ENCODE peak calls at places on chromosomes 6 and 20, in eight cellular contexts. One of them, this sample, is unnamed.

GRCh38 chr20:54194724-54195438 is 13.0 kb upstream of the PFDN4 start:
- DNase-seq in GF-D8: no peak
- DNase-seq in T47D: peak; percentile 40
- DNase-seq in NCI-H345: no peak
- DNase-seq in GM23338: no peak
- DNase-seq in DMS 273 treated with DMSO at 0.1 percent for 48 hours: no peak
- DNase-seq in amniotic stem cell: no peak
- DNase-seq in activated naive CD8-positive, alpha-beta T cell treated with anti-CD3 and anti-CD28 coated beads, Interleukin-2, amount 50 U/mL, for 24 hours: no peak
- DNase-seq in this sample: no peak

GRCh38 chr6:66937180-66937579 is 1230.2 kb upstream of the EYS start:
- DNase-seq in DMS 273 treated with DMSO at 0.1 percent for 48 hours: no peak
- DNase-seq in amniotic stem cell: no peak
- DNase-seq in GM23338: no peak
- DNase-seq in NCI-H345: no peak
- DNase-seq in T47D: no peak
- DNase-seq in GF-D8: no peak
- DNase-seq in activated naive CD8-positive, alpha-beta T cell treated with anti-CD3 and anti-CD28 coated beads, Interleukin-2, amount 50 U/mL, for 24 hours: no peak
- DNase-seq in this sample: no peak

GRCh38 chr6:64680446-64680845 is 1026.6 kb downstream of the EYS start:
- DNase-seq in activated naive CD8-positive, alpha-beta T cell treated with anti-CD3 and anti-CD28 coated beads, Interleukin-2, amount 50 U/mL, for 24 hours: no peak
- DNase-seq in NCI-H345: no peak
- DNase-seq in DMS 273 treated with DMSO at 0.1 percent for 48 hours: no peak
- DNase-seq in amniotic stem cell: no peak
- DNase-seq in GM23338: no peak
- DNase-seq in GF-D8: no peak
- DNase-seq in T47D: no peak
- DNase-seq in this sample: no peak

GRCh38 chr20:47139934-47140333 is 216.6 kb downstream of the ZMYND8 start:
- DNase-seq in DMS 273 treated with DMSO at 0.1 percent for 48 hours: no peak
- DNase-seq in GF-D8: no peak
- DNase-seq in NCI-H345: no peak
- DNase-seq in activated naive CD8-positive, alpha-beta T cell treated with anti-CD3 and anti-CD28 coated beads, Interleukin-2, amount 50 U/mL, for 24 hours: no peak
- DNase-seq in amniotic stem cell: no peak
- DNase-seq in GM23338: no peak
- DNase-seq in T47D: peak; percentile 86
- DNase-seq in this sample: no peak

GRCh38 chr20:37935435-37935834 is 32.5 kb downstream of the VSTM2L start:
- DNase-seq in NCI-H345: no peak
- DNase-seq in amniotic stem cell: no peak
- DNase-seq in T47D: no peak
- DNase-seq in activated naive CD8-positive, alpha-beta T cell treated with anti-CD3 and anti-CD28 coated beads, Interleukin-2, amount 50 U/mL, for 24 hours: no peak
- DNase-seq in DMS 273 treated with DMSO at 0.1 percent for 48 hours: no peak
- DNase-seq in GF-D8: no peak
- DNase-seq in GM23338: no peak
- DNase-seq in this sample: no peak

GRCh38 chr6:11132191-11132590 is 20.7 kb upstream of the ERVFRD-1 start:
- DNase-seq in GF-D8: no peak
- DNase-seq in activated naive CD8-positive, alpha-beta T cell treated with anti-CD3 and anti-CD28 coated beads, Interleukin-2, amount 50 U/mL, for 24 hours: no peak
- DNase-seq in amniotic stem cell: no peak
- DNase-seq in NCI-H345: no peak
- DNase-seq in GM23338: no peak
- DNase-seq in T47D: no peak
- DNase-seq in DMS 273 treated with DMSO at 0.1 percent for 48 hours: no peak
- DNase-seq in this sample: no peak

GRCh38 chr6:14658909-14659561 is 541.5 kb downstream of the CD83 start:
- DNase-seq in NCI-H345: no peak
- DNase-seq in T47D: no peak
- DNase-seq in activated naive CD8-positive, alpha-beta T cell treated with anti-CD3 and anti-CD28 coated beads, Interleukin-2, amount 50 U/mL, for 24 hours: no peak
- DNase-seq in GF-D8: peak; percentile 51
- DNase-seq in amniotic stem cell: no peak
- DNase-seq in DMS 273 treated with DMSO at 0.1 percent for 48 hours: no peak
- DNase-seq in GM23338: no peak
- DNase-seq in this sample: no peak

GRCh38 chr6:136186363-136186762 is 63.7 kb downstream of the MTFR2 start:
- DNase-seq in activated naive CD8-positive, alpha-beta T cell treated with anti-CD3 and anti-CD28 coated beads, Interleukin-2, amount 50 U/mL, for 24 hours: no peak
- DNase-seq in GM23338: no peak
- DNase-seq in NCI-H345: no peak
- DNase-seq in T47D: no peak
- DNase-seq in amniotic stem cell: no peak
- DNase-seq in DMS 273 treated with DMSO at 0.1 percent for 48 hours: no peak
- DNase-seq in GF-D8: no peak
- DNase-seq in this sample: no peak

GRCh38 chr6:137873273-137873762 is 6.3 kb downstream of the TNFAIP3 start:
- DNase-seq in amniotic stem cell: no peak
- DNase-seq in GM23338: peak; percentile 24
- DNase-seq in GF-D8: peak; percentile 67
- DNase-seq in activated naive CD8-positive, alpha-beta T cell treated with anti-CD3 and anti-CD28 coated beads, Interleukin-2, amount 50 U/mL, for 24 hours: peak; percentile 85
- DNase-seq in NCI-H345: no peak
- DNase-seq in T47D: peak; percentile 51
- DNase-seq in DMS 273 treated with DMSO at 0.1 percent for 48 hours: no peak
- DNase-seq in this sample: no peak

GRCh38 chr20:443223-443793 is 19.0 kb downstream of the TBC1D20 start:
- DNase-seq in DMS 273 treated with DMSO at 0.1 percent for 48 hours: no peak
- DNase-seq in amniotic stem cell: no peak
- DNase-seq in activated naive CD8-positive, alpha-beta T cell treated with anti-CD3 and anti-CD28 coated beads, Interleukin-2, amount 50 U/mL, for 24 hours: no peak
- DNase-seq in NCI-H345: no peak
- DNase-seq in GF-D8: no peak
- DNase-seq in GM23338: no peak
- DNase-seq in T47D: no peak
- DNase-seq in this sample: no peak

GRCh38 chr6:38170666-38171065 is 351.1 kb downstream of the ZFAND3 start:
- DNase-seq in T47D: no peak
- DNase-seq in GF-D8: no peak
- DNase-seq in DMS 273 treated with DMSO at 0.1 percent for 48 hours: no peak
- DNase-seq in GM23338: no peak
- DNase-seq in amniotic stem cell: no peak
- DNase-seq in activated naive CD8-positive, alpha-beta T cell treated with anti-CD3 and anti-CD28 coated beads, Interleukin-2, amount 50 U/mL, for 24 hours: no peak
- DNase-seq in NCI-H345: peak; percentile 49
- DNase-seq in this sample: no peak

GRCh38 chr6:3911614-3912336 is 62.6 kb downstream of the FAM50B start:
- DNase-seq in T47D: no peak
- DNase-seq in GM23338: no peak
- DNase-seq in NCI-H345: no peak
- DNase-seq in amniotic stem cell: peak; percentile 34
- DNase-seq in activated naive CD8-positive, alpha-beta T cell treated with anti-CD3 and anti-CD28 coated beads, Interleukin-2, amount 50 U/mL, for 24 hours: no peak
- DNase-seq in DMS 273 treated with DMSO at 0.1 percent for 48 hours: peak; percentile 51
- DNase-seq in GF-D8: no peak
- DNase-seq in this sample: no peak

GRCh38 chr6:24583463-24584389 is 62.3 kb downstream of the KIAA0319 start:
- DNase-seq in NCI-H345: peak; percentile 97
- DNase-seq in activated naive CD8-positive, alpha-beta T cell treated with anti-CD3 and anti-CD28 coated beads, Interleukin-2, amount 50 U/mL, for 24 hours: peak; percentile 80
- DNase-seq in amniotic stem cell: peak; percentile 15
- DNase-seq in GM23338: peak; percentile 94
- DNase-seq in GF-D8: no peak
- DNase-seq in T47D: peak; percentile 72
- DNase-seq in DMS 273 treated with DMSO at 0.1 percent for 48 hours: peak; percentile 37
- DNase-seq in this sample: peak; percentile 73

GRCh38 chr6:122818866-122819265 is 29.8 kb downstream of the SMPDL3A start:
- DNase-seq in DMS 273 treated with DMSO at 0.1 percent for 48 hours: no peak
- DNase-seq in activated naive CD8-positive, alpha-beta T cell treated with anti-CD3 and anti-CD28 coated beads, Interleukin-2, amount 50 U/mL, for 24 hours: no peak
- DNase-seq in amniotic stem cell: no peak
- DNase-seq in T47D: no peak
- DNase-seq in GM23338: no peak
- DNase-seq in NCI-H345: peak; percentile 74
- DNase-seq in GF-D8: no peak
- DNase-seq in this sample: no peak

GRCh38 chr6:154487367-154488275 is 22.9 kb downstream of the CNKSR3 start:
- DNase-seq in activated naive CD8-positive, alpha-beta T cell treated with anti-CD3 and anti-CD28 coated beads, Interleukin-2, amount 50 U/mL, for 24 hours: no peak
- DNase-seq in DMS 273 treated with DMSO at 0.1 percent for 48 hours: no peak
- DNase-seq in amniotic stem cell: no peak
- DNase-seq in GF-D8: no peak
- DNase-seq in T47D: no peak
- DNase-seq in GM23338: no peak
- DNase-seq in NCI-H345: no peak
- DNase-seq in this sample: no peak

GRCh38 chr6:79993012-79993910 is 11.2 kb upstream of the TTK start:
- DNase-seq in GF-D8: no peak
- DNase-seq in GM23338: peak; percentile 62
- DNase-seq in T47D: no peak
- DNase-seq in DMS 273 treated with DMSO at 0.1 percent for 48 hours: no peak
- DNase-seq in NCI-H345: no peak
- DNase-seq in amniotic stem cell: no peak
- DNase-seq in activated naive CD8-positive, alpha-beta T cell treated with anti-CD3 and anti-CD28 coated beads, Interleukin-2, amount 50 U/mL, for 24 hours: no peak
- DNase-seq in this sample: no peak

GRCh38 chr20:63934271-63935068 is 21.7 kb downstream of the UCKL1 start:
- DNase-seq in GF-D8: no peak
- DNase-seq in activated naive CD8-positive, alpha-beta T cell treated with anti-CD3 and anti-CD28 coated beads, Interleukin-2, amount 50 U/mL, for 24 hours: no peak
- DNase-seq in T47D: no peak
- DNase-seq in DMS 273 treated with DMSO at 0.1 percent for 48 hours: no peak
- DNase-seq in GM23338: peak; percentile 72
- DNase-seq in NCI-H345: no peak
- DNase-seq in amniotic stem cell: no peak
- DNase-seq in this sample: peak; percentile 54

GRCh38 chr6:5478380-5478779 is 217.1 kb downstream of the FARS2 start:
- DNase-seq in NCI-H345: no peak
- DNase-seq in activated naive CD8-positive, alpha-beta T cell treated with anti-CD3 and anti-CD28 coated beads, Interleukin-2, amount 50 U/mL, for 24 hours: no peak
- DNase-seq in DMS 273 treated with DMSO at 0.1 percent for 48 hours: peak; percentile 81
- DNase-seq in amniotic stem cell: no peak
- DNase-seq in GM23338: no peak
- DNase-seq in GF-D8: no peak
- DNase-seq in T47D: no peak
- DNase-seq in this sample: no peak

This sample was measured in endothelial cell.